ENCODE peak calls at places on chromosome 9, in five cellular contexts. O, G, H, M and Q are unnamed samples.
A peak's percentile ranks its signal among the peaks of the same experiment; 100 is the strongest.

GRCh38 chr9:16915126-16915831 is 44.8 kb upstream of the BNC2 start:
- DNase-seq in O (no peak), G (no peak), H (no peak), M (no peak), Q (no peak)

GRCh38 chr9:118444403-118444802 is 740.2 kb downstream of the TLR4 start:
- DNase-seq in O (no peak), G (no peak), H (no peak), M (no peak), Q (no peak)

GRCh38 chr9:111943200-111943599 is 46.6 kb downstream of the UGCG start:
- DNase-seq in O (no peak), G (no peak), H (no peak), M (no peak), Q (no peak)

GRCh38 chr9:18692240-18692639 is 218.3 kb downstream of the ADAMTSL1 start:
- DNase-seq in O (no peak), G (no peak), H (no peak), M (no peak), Q (no peak)

GRCh38 chr9:98567540-98568233 is 141.0 kb downstream of the GABBR2 start:
- DNase-seq in O (no peak), G (no peak), H (no peak), M (no peak), Q (no peak)

GRCh38 chr9:98385751-98386150 is 130.3 kb upstream of the TBC1D2 start:
- DNase-seq in O (no peak), G (no peak), H (no peak), M (no peak), Q (no peak)

GRCh38 chr9:132485454-132485853 is 75.4 kb downstream of the CFAP77 start:
- DNase-seq in O (no peak), G (no peak), H (no peak), M (no peak), Q (no peak)

GRCh38 chr9:135328485-135329417 is 150.8 kb upstream of the PPP1R26 start:
- DNase-seq in O (peak; percentile 47), G (no peak), H (no peak), M (no peak), Q (no peak)

GRCh38 chr9:134566936-134567335 is 74.7 kb upstream of the COL5A1 start:
- DNase-seq in O (peak; percentile 27), G (no peak), H (no peak), M (peak; percentile 2), Q (no peak)

GRCh38 chr9:16867571-16868311 is 2.7 kb downstream of the BNC2 start:
- DNase-seq in O (no peak), G (no peak), H (no peak), M (no peak), Q (no peak)

GRCh38 chr9:16039988-16040761 is 487.3 kb downstream of the CCDC171 start:
- DNase-seq in O (no peak), G (no peak), H (no peak), M (no peak), Q (no peak)

GRCh38 chr9:2144619-2145018 is 129.5 kb downstream of the SMARCA2 start:
- DNase-seq in O (no peak), G (no peak), H (no peak), M (no peak), Q (no peak)

GRCh38 chr9:127282611-127283010 is 18.0 kb downstream of the GARNL3 start:
- DNase-seq in O (no peak), G (no peak), H (no peak), M (no peak), Q (no peak)

GRCh38 chr9:127283917-127284316 is 19.3 kb downstream of the GARNL3 start:
- DNase-seq in O (no peak), G (peak; percentile 21), H (no peak), M (no peak), Q (no peak)

GRCh38 chr9:127280880-127281660 is 16.5 kb downstream of the GARNL3 start:
- DNase-seq in O (no peak), G (no peak), H (no peak), M (no peak), Q (no peak)

GRCh38 chr9:127279717-127280285 is 15.2 kb downstream of the GARNL3 start:
- DNase-seq in O (no peak), G (no peak), H (peak; percentile 16), M (no peak), Q (no peak)

GRCh38 chr9:127281887-127282286 is 17.3 kb downstream of the GARNL3 start:
- DNase-seq in O (no peak), G (no peak), H (no peak), M (no peak), Q (no peak)
- TF ChIP-seq CTCF in O (no peak), G (no peak), H (no peak), M (no peak), Q (no peak)

DNA sequence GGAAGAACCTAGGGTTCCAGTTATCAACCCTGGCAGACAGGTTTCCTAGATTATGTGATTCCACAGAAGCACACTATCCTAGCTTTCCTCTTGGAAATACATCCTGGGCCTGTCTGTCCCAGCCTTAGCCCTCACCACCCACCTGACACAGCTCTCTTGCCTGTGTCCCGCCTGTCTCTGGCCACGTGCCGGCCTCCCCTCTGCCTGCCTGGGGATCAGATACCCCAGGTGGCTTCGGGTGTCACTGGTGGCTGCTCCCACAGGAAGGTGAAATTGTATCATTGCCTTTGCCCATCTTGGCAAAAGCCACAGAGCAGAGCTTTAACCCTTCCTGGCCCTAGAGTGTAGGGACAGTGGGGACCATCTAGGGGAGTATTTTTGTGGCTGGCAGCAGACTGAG is 6.2 kb downstream of the COL27A1 start:
- DNase-seq in O (no peak), G (no peak), H (no peak), M (no peak), Q (no peak)
- TF ChIP-seq CTCF in O (no peak), G (no peak), H (no peak), M (no peak), Q (no peak)

GRCh38 chr9:129480227-129480626 is 140.7 kb downstream of the C9orf50 start:
- DNase-seq in O (no peak), G (no peak), H (no peak), M (no peak), Q (no peak)
- TF ChIP-seq CTCF in O (no peak), G (no peak), H (no peak), M (no peak), Q (no peak)

GRCh38 chr9:91428927-91429351 is 5.3 kb upstream of the NFIL3 start:
- DNase-seq in O (no peak), G (no peak), H (no peak), M (no peak), Q (no peak)

GRCh38 chr9:91436841-91437240 is 13.2 kb upstream of the NFIL3 start:
- DNase-seq in O (no peak), G (no peak), H (no peak), M (no peak), Q (no peak)

GRCh38 chr9:91431485-91431884 is 7.9 kb upstream of the NFIL3 start:
- DNase-seq in O (no peak), G (no peak), H (no peak), M (no peak), Q (no peak)

GRCh38 chr9:91429501-91429900 is 5.9 kb upstream of the NFIL3 start:
- DNase-seq in O (no peak), G (no peak), H (no peak), M (no peak), Q (no peak)

DNA sequence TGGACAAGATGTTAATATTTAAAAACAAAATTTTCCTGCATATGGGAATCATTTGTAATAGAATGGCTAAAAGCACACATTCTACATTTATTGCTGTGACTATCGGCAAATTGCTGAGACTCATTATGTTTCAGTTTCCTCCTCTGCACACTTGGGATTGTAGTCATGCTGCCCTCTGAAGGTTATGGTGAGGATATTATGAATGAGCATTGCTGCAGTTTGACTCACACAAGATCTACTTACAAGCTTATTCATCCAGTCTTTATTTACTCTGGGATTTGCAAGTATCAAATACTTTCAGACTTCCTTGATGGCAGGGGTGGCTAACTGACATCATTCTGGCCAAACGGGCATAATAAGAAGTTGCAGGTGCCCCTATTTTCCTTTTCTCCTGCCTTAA is 9.5 kb upstream of the NFIL3 start:
- DNase-seq in O (no peak), G (no peak), H (peak; percentile 36), M (no peak), Q (peak; percentile 53)
- TF ChIP-seq CTCF in O (peak; percentile 60), G (peak; percentile 37), H (peak; percentile 45), M (peak; percentile 20), Q (peak; percentile 39)